ENCODE peak calls at places on chromosomes 1 and 21, in four cellular contexts. K is transverse colon, Z is Panc1, X is sigmoid colon. T is an unnamed sample.

GRCh38 chr1:209172286-209172685 is 411.2 kb upstream of the CAMK1G start:
- DNase-seq in K (no peak), X (no peak), Z (no peak), T (no peak)

GRCh38 chr1:182092336-182092735 is 30.8 kb upstream of the ZNF648 start:
- DNase-seq in K (no peak), X (no peak), Z (no peak), T (no peak)

GRCh38 chr1:200496937-200497336 is 87.1 kb upstream of the ZNF281 start:
- DNase-seq in Z (no peak), X (no peak), K (no peak), T (no peak)

GRCh38 chr1:247409869-247410544 is 6.0 kb upstream of the NLRP3 start:
- DNase-seq in X (no peak), K (no peak), Z (no peak), T (no peak)

GRCh38 chr1:11653616-11654570 is at the start of gene FBXO2:
- DNase-seq in X (no peak), Z (no peak), K (peak; percentile 33), T (no peak)

GRCh38 chr1:62613325-62613727 is 16.0 kb downstream of the ANGPTL3 start:
- DNase-seq in K (no peak), X (no peak), Z (no peak), T (no peak)

GRCh38 chr1:63663301-63663700 is 70.1 kb downstream of the PGM1 start:
- DNase-seq in Z (no peak), K (no peak), X (no peak), T (no peak)

GRCh38 chr21:45228656-45229240 is 58.9 kb downstream of the POFUT2 start:
- DNase-seq in X (no peak), Z (no peak), K (no peak), T (no peak)

GRCh38 chr1:181910905-181911304 is 150.6 kb downstream of the ZNF648 start:
- DNase-seq in X (no peak), K (no peak), Z (no peak), T (no peak)

GRCh38 chr1:206829282-206829681 is 36.1 kb upstream of the IL20 start:
- DNase-seq in X (no peak), Z (no peak), K (no peak), T (no peak)

GRCh38 chr1:86530211-86530610 is 16.7 kb upstream of the CLCA4 start:
- DNase-seq in Z (no peak), X (no peak), K (no peak), T (no peak)

GRCh38 chr1:161954050-161954449 is 69.6 kb downstream of the OLFML2B start:
- DNase-seq in K (no peak), Z (no peak), X (no peak), T (no peak)

GRCh38 chr1:23376890-23377811 is 7.5 kb upstream of the ZNF436 start:
- DNase-seq in K (peak; percentile 48), X (peak; percentile 88), Z (peak; percentile 98), T (no peak)

GRCh38 chr1:204726478-204726877 is 40.9 kb upstream of the LRRN2 start:
- DNase-seq in K (no peak), Z (no peak), X (no peak), T (no peak)

GRCh38 chr1:115692224-115692623 is 50.5 kb downstream of the VANGL1 start:
- DNase-seq in Z (no peak), K (no peak), X (no peak), T (no peak)

GRCh38 chr1:86380257-86380861 is 15.8 kb downstream of the ODF2L start:
- DNase-seq in X (no peak), K (no peak), Z (peak; percentile 73), T (no peak)

GRCh38 chr1:115838805-115839705 is 1.9 kb downstream of the NHLH2 start:
- DNase-seq in K (no peak), X (no peak), Z (no peak), T (no peak)

GRCh38 chr1:230548997-230549396 is 93.3 kb upstream of the COG2 start:
- DNase-seq in K (no peak), X (no peak), Z (no peak), T (no peak)

GRCh38 chr1:106515375-106515774 is 541.1 kb upstream of the PRMT6 start:
- DNase-seq in K (no peak), Z (no peak), X (no peak), T (no peak)

GRCh38 chr1:37995773-37996379 is 6.1 kb upstream of the SF3A3 start:
- DNase-seq in Z (no peak), K (peak; percentile 74), X (peak; percentile 96), T (no peak)

GRCh38 chr1:245666412-245666811 is 511.6 kb downstream of the KIF26B start:
- DNase-seq in K (no peak), Z (no peak), X (no peak), T (no peak)

GRCh38 chr1:154974808-154975408 is 427 bp downstream of the CKS1B start:
- DNase-seq in K (peak; percentile 96), X (peak; percentile 97), Z (peak; percentile 98), T (peak; percentile 95)

GRCh38 chr1:175129997-175130648 is 62.5 kb downstream of the KIAA0040 start:
- DNase-seq in K (no peak), Z (no peak), X (no peak), T (no peak)

GRCh38 chr1:77888071-77888428 is 374 bp upstream of the NEXN start:
- DNase-seq in K (no peak), Z (no peak), X (no peak), T (no peak)

GRCh38 chr21:39406065-39406464 is 39.5 kb downstream of the LCA5L start:
- DNase-seq in Z (no peak), X (no peak), K (no peak), T (no peak)

GRCh38 chr1:167601442-167602380 is 28.3 kb upstream of the RCSD1 start:
- DNase-seq in Z (no peak), X (peak; percentile 72), K (peak; percentile 34), T (peak; percentile 87)

GRCh38 chr21:45929477-45929876 is 52.1 kb upstream of the COL6A1 start:
- DNase-seq in X (no peak), K (no peak), Z (no peak), T (no peak)

GRCh38 chr1:80217377-80217986 is 1211.0 kb upstream of the ADGRL4 start:
- DNase-seq in Z (peak; percentile 22), K (no peak), X (no peak), T (no peak)

GRCh38 chr1:169129109-169129789 is 22.8 kb downstream of the ATP1B1 start:
- DNase-seq in K (no peak), X (no peak), Z (no peak), T (no peak)

GRCh38 chr1:43453442-43454269 is at the start of gene HYI:
- DNase-seq in Z (peak; percentile 47), K (peak; percentile 92), X (peak; percentile 94), T (peak; percentile 59)

GRCh38 chr1:3483801-3484444 is 29.5 kb downstream of the ARHGEF16 start:
- DNase-seq in Z (peak; percentile 12), K (peak; percentile 50), X (no peak), T (peak; percentile 25)

GRCh38 chr1:58249729-58250586 is 296.6 kb downstream of the OMA1 start:
- DNase-seq in Z (no peak), X (no peak), K (no peak), T (no peak)

GRCh38 chr1:163528710-163529348 is 207.1 kb downstream of the NUF2 start:
- DNase-seq in K (peak; percentile 16), X (no peak), Z (peak; percentile 10), T (no peak)

GRCh38 chr1:161962094-161962887 is 61.4 kb downstream of the OLFML2B start:
- DNase-seq in Z (no peak), X (no peak), K (no peak), T (no peak)

GRCh38 chr1:164771568-164772350 is 212.8 kb downstream of the PBX1 start:
- DNase-seq in Z (no peak), K (no peak), X (no peak), T (no peak)

GRCh38 chr1:68401506-68401905 is 48.2 kb downstream of the RPE65 start:
- DNase-seq in X (no peak), K (no peak), Z (no peak), T (no peak)

GRCh38 chr1:208291923-208292711 is 47.9 kb upstream of the PLXNA2 start:
- DNase-seq in K (no peak), Z (no peak), X (no peak), T (no peak)

GRCh38 chr1:8571200-8571984 is 246.0 kb downstream of the RERE start:
- DNase-seq in X (no peak), Z (no peak), K (no peak), T (no peak)

GRCh38 chr1:8580566-8580965 is 236.9 kb downstream of the RERE start:
- DNase-seq in K (no peak), Z (no peak), X (no peak), T (no peak)

GRCh38 chr1:8572106-8572505 is 245.3 kb downstream of the RERE start:
- DNase-seq in K (no peak), X (no peak), Z (no peak), T (no peak)

GRCh38 chr1:8570435-8570834 is 247.0 kb downstream of the RERE start:
- DNase-seq in X (no peak), Z (no peak), K (no peak), T (no peak)

DNA sequence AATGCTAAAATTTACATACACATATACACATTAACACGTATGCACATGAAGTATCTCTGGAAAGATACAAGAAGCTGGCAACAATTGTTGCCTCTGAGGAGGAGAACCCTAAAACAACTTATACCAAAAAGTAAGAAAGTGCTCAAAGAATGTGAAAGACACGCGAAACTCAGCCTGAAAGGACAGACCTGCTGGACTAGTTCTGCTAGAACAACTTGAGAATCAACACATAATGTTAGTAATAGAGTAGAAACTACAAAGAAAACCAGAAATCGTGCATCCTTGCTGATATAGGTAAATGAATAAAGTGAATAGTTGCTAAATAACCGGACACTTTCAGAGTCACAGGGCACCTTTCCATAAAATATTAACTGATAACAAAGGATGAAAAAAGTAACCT is 242.5 kb downstream of the RERE start:
- DNase-seq in X (no peak), K (no peak), Z (no peak), T (no peak)
- TF ChIP-seq POLR2AphosphoS5 in X (no peak), K (no peak), Z (no peak), T (no peak)

GRCh38 chr1:91741906-91742305 is 144.0 kb downstream of the TGFBR3 start:
- DNase-seq in Z (no peak), K (no peak), X (no peak), T (no peak)
- TF ChIP-seq POLR2AphosphoS5 in Z (no peak), K (no peak), X (no peak), T (no peak)

GRCh38 chr1:96116707-96117106 is 604.9 kb upstream of the PTBP2 start:
- DNase-seq in Z (no peak), K (no peak), X (no peak), T (no peak)
- TF ChIP-seq POLR2AphosphoS5 in Z (no peak), K (no peak), X (no peak), T (no peak)

DNA sequence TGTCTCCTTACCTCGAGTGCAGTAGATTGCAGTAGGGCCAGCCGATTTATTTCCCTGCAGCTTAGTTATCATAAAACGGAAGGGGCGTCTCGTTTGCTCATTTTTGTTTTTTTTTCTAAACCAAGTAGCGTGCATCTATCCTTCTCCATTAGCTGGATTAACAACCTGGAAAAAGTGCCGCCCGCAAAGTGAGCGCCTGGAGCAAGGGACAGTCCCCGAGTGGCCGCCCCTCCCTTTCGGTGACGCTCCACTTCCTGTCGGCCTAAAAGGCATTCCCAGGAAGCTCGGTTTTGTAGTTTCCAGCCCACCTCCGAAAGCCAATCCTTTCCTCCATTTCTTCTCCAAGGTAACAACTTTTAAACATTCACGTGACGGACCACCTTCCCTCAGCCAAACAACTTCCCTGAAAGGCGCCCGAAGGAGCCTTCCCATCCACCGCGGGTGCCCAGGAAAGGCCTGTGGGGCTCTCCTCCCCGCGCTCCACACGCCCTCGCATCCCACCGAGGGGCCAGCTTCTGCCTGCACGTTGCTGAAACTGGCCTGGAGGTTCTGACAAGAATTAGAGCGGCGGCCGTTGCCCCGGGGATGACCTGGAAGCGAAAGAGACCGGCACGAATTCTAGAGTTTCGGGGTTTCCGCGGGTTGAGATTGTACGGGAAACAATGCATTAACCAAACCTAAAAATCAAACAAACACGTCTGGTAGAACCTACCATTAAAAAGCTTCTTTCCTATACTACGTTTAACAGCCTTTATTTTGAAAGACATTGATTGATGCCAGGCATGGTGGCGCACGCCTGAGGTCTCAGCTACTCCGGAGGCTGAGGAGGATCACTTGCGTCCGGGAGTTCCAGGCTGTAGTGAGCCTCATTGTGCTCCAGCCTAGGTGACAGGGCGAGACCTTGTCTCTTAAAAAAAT is at the start of gene EXTL2:
- DNase-seq in Z (peak; percentile 32), K (peak; percentile 92), X (peak; percentile 90), T (peak; percentile 72)
- TF ChIP-seq POLR2AphosphoS5 in Z (no peak), K (peak; percentile 38), X (peak; percentile 55), T (peak; percentile 1)

T was measured in HL-60.